ENCODE peak calls at places on chromosome 2, in four cellular contexts. J, E, B and W are unnamed samples.

GRCh38 chr2:231306791-231307440 is 88.6 kb upstream of the B3GNT7 start:
- DNase-seq in J (no peak), E (no peak), B (no peak), W (peak; percentile 71)

GRCh38 chr2:26640331-26640745 is 828 bp downstream of the CIB4 start:
- DNase-seq in J (no peak), E (no peak), B (no peak), W (peak; percentile 51)

GRCh38 chr2:109128466-109129355 is at the start of gene SH3RF3:
- DNase-seq in J (peak; percentile 19), E (peak; percentile 28), B (peak; percentile 46), W (peak; percentile 41)

GRCh38 chr2:20594957-20595356 is 55.9 kb downstream of the HS1BP3 start:
- DNase-seq in J (no peak), E (no peak), B (no peak), W (no peak)

GRCh38 chr2:52404866-52405265 is 1362.7 kb upstream of the CHAC2 start:
- DNase-seq in J (no peak), E (no peak), B (no peak), W (no peak)

GRCh38 chr2:71610671-71611070 is 157.3 kb downstream of the DYSF start:
- DNase-seq in J (no peak), E (no peak), B (no peak), W (peak; percentile 4)

GRCh38 chr2:160522951-160523700 is 29.5 kb upstream of the RBMS1 start:
- DNase-seq in J (no peak), E (no peak), B (no peak), W (no peak)

GRCh38 chr2:205734436-205734835 is 52.1 kb downstream of the NRP2 start:
- DNase-seq in J (no peak), E (no peak), B (no peak), W (no peak)

GRCh38 chr2:96527990-96528679 is 8.4 kb upstream of the ARID5A start:
- DNase-seq in J (no peak), E (peak; percentile 35), B (peak; percentile 74), W (no peak)

GRCh38 chr2:134410831-134411231 is 157.0 kb downstream of the MGAT5 start:
- DNase-seq in J (no peak), E (no peak), B (no peak), W (no peak)

GRCh38 chr2:134412639-134412999 is 158.7 kb downstream of the MGAT5 start:
- DNase-seq in J (peak; percentile 42), E (no peak), B (no peak), W (no peak)

GRCh38 chr2:134410006-134410405 is 156.1 kb downstream of the MGAT5 start:
- DNase-seq in J (no peak), E (peak; percentile 16), B (no peak), W (no peak)

GRCh38 chr2:134411828-134412638 is 158.2 kb downstream of the MGAT5 start:
- DNase-seq in J (peak; percentile 65), E (peak; percentile 73), B (peak; percentile 82), W (peak; percentile 51)

DNA sequence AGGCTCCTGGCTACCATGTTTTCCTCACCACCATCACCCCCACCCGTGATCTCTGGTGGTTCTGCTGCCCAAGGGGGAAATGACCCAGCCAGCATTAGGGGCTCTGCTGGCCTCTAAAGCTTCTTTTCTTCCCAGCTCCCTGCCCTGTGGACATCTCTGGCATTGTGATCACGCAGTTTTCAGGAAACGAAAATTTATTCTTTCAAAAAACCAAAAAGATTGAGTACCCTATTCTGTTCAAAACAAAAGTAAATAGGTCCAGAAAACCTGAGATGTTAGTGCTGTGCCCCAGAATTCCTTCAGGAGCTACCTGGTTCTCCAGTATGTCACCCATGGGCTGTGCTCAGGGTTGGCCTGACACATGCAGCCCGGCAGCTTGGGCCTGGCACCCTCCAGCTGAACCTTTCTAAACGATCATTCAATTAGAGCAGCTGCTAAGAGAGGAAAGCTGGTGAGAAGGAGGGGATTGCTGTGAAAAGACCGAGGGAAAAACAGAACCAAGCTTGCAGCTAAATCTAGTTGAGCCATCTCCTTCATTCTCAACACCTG is 157.5 kb downstream of the MGAT5 start:
- DNase-seq in J (no peak), E (no peak), B (no peak), W (no peak)
- H3K27ac ChIP-seq in J (peak overlapping the region; percentile 46), E (no peak overlapping the region), B (no peak overlapping the region), W (no peak overlapping the region)

DNA sequence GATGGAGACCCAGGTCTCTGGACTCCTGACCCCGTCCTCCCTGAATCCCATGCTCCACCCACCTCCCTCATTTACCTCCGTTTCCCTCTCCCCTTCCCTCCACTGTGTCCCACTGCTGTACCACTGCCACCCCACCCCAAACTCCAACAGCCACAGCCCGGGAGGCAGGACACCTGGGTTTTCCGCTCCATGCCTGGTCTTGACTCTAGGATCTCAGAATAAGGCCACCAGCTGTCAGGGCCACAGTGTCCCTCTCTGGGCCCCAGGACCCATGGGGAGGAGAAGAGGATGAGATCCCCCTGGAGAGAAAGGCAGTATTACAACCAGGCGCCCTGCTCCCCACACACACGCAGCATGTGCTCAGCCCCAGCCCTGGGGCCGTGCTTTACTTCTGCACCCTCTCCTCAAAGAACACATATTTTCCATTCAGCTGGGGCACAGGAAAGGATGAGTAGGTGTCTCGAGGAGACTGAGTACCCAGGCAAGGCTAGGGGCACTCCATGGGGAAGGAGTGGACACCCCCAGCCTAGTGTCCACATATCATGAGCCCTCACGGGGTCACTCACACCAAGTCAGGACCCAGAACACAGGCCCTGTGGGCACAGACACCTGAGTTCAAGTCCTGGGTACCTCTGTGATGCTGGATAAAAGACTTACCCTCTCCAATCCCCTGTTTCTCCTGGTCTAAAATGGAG is 700 bp downstream of the RUFY4 start:
- DNase-seq in J (no peak), E (no peak), B (no peak), W (no peak)
- H3K27me3 ChIP-seq in J (no peaks in the 10 kb centered on the region), E (no peaks in the 10 kb centered on the region), B (no peaks in the 10 kb centered on the region), W (no peaks in the 10 kb centered on the region)

GRCh38 chr2:30232027-30232800 is 880 bp downstream of the LBH start:
- DNase-seq in J (peak; percentile 39), E (peak; percentile 82), B (peak; percentile 71), W (peak; percentile 63)

GRCh38 chr2:30230479-30230854 is 867 bp upstream of the LBH start:
- DNase-seq in J (no peak), E (no peak), B (peak; percentile 81), W (no peak)

GRCh38 chr2:30229596-30229995 is 1.7 kb upstream of the LBH start:
- DNase-seq in J (no peak), E (no peak), B (no peak), W (no peak)

GRCh38 chr2:30231726-30232026 is 342 bp downstream of the LBH start:
- DNase-seq in J (no peak), E (no peak), B (no peak), W (no peak)

DNA sequence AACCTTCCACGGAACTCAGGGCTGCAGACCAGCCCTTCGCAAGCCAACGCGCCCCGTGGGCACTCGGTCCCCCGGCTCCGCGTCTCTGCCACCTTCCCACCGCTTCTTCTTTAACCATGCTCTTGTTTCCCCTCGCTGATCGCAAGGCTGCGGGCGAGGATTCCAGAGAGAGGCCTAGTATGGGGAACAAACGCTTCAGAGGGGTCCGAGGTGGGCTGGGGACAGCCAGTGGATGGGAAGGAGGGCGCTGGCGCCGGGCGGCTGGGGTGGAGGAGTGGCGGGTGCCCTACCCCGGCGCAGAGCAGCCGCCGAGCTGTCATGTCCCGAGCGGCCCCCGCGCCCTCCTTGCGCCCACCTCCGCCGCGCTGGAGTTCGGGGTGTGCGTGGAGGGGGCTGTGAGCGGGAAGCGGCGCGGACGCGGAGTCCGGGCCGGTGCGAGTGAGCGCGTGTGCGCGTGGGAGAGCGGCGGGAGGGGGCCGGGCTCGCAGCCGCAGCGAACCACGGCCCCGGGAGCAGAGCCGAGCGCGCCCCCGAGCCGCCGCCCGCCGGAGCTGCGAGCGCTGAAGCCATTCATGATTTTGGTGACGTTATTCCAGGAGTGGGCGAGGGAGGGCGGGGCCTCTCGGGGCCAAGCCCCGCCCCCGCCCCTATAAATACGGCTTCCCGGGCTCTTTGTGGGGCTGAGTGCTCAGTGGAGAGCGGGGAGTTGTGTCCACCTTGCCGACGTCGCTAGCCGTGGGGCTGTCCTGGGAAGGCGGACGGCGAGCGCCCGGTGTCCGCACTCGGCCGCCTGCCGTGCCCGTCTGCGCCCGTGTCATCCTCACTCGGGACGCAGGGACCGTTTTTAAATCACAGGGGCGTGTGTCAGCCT is at the start of gene LBH:
- DNase-seq in J (peak; percentile 52), E (peak; percentile 90), B (peak; percentile 92), W (peak; percentile 80)
- H3K27ac ChIP-seq in J (peak within 1 kb of the TSS; percentile 71), E (peak within 1 kb of the TSS; percentile 93), B (peak within 1 kb of the TSS; percentile 82), W (peak within 1 kb of the TSS; percentile 100)

DNA sequence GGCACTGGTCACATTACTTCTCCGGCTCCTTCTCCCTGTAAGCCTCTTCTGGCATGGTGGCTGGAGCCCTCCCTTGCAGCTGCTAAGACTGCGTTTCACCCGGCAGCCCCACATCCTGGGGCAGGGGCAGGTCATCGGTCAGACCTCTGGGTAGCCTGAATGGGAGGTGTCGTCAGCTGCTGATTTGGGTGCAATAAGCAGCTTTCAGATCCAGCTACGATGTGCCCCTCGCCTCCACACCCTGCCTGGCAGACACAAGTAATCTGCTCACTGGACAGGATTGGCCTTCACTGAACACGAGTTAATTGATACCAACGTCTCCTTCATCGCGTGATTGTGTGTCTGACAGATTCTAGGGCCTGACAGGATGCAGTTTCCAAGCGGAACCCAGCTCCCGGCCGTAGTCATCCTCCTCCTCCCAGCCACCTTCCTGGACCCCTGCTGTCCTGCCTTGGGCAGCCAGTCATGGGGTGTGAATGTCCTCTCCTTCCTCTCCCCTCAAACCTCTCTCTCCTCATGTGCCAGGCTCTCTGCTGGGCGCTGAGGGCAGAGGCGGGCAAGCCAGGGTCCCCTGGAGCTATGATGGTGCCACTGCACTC is 18.9 kb upstream of the PDIA6 start:
- DNase-seq in J (no peak), E (no peak), B (no peak), W (no peak)
- H3K27me3 ChIP-seq in J (no peaks in the 10 kb centered on the region), E (peaks cover 4% of the 10 kb centered on the region), B (peaks cover 44% of the 10 kb centered on the region), W (no peaks in the 10 kb centered on the region)

GRCh38 chr2:203328735-203329549 is 748 bp downstream of the ABI2 start:
- DNase-seq in J (peak; percentile 14), E (peak; percentile 30), B (peak; percentile 57), W (peak; percentile 32)

GRCh38 chr2:203327918-203328734 is at the start of gene ABI2:
- DNase-seq in J (peak; percentile 75), E (peak; percentile 44), B (peak; percentile 91), W (peak; percentile 81)

GRCh38 chr2:203330434-203330833 is 2.2 kb downstream of the ABI2 start:
- DNase-seq in J (no peak), E (no peak), B (no peak), W (no peak)

GRCh38 chr2:203326355-203326754 is 1.8 kb upstream of the ABI2 start:
- DNase-seq in J (no peak), E (no peak), B (no peak), W (no peak)

GRCh38 chr2:203327582-203327917 is 644 bp upstream of the ABI2 start:
- DNase-seq in J (no peak), E (no peak), B (no peak), W (no peak)
- H3K27ac ChIP-seq in J (peak overlapping the region; percentile 78), E (peak overlapping the region; percentile 63), B (peak overlapping the region; percentile 57), W (peak overlapping the region; percentile 86)

GRCh38 chr2:1858733-1859132 is 114.4 kb upstream of the PXDN start:
- DNase-seq in J (no peak), E (no peak), B (no peak), W (no peak)
- H3K27me3 ChIP-seq in J (peaks cover 3% of the 10 kb centered on the region), E (peaks cover 13% of the 10 kb centered on the region), B (peaks cover 35% of the 10 kb centered on the region), W (peaks cover 5% of the 10 kb centered on the region)